ENCODE peak calls at places on chromosomes 6 and 20, in four cellular contexts. R, Z, Y and M are unnamed samples.

GRCh38 chr20:59153355-59153681 is 10.3 kb upstream of the ZNF831 start:
- DNase-seq in R (peak; percentile 28), Z (no peak), Y (no peak), M (peak; percentile 81)

GRCh38 chr6:20827798-20828197 is 293.5 kb downstream of the CDKAL1 start:
- DNase-seq in R (no peak), Z (no peak), Y (no peak), M (no peak)

GRCh38 chr6:170177383-170178265 is 113.3 kb downstream of the DLL1 start:
- DNase-seq in R (peak; percentile 49), Z (peak; percentile 76), Y (no peak), M (peak; percentile 71)

GRCh38 chr20:41428285-41428684 is 61.7 kb upstream of the EMILIN3 start:
- DNase-seq in R (no peak), Z (no peak), Y (no peak), M (no peak)

GRCh38 chr6:55069132-55069781 is 105.1 kb upstream of the HCRTR2 start:
- DNase-seq in R (peak; percentile 56), Z (no peak), Y (peak; percentile 66), M (no peak)

GRCh38 chr6:76615395-76615794 is 542.9 kb upstream of the IMPG1 start:
- DNase-seq in R (no peak), Z (no peak), Y (no peak), M (no peak)

GRCh38 chr6:32840604-32841246 is 2.2 kb upstream of the TAP2 start:
- DNase-seq in R (no peak), Z (no peak), Y (no peak), M (no peak)

GRCh38 chr6:11251553-11252358 is 19.3 kb upstream of the NEDD9 start:
- DNase-seq in R (peak; percentile 52), Z (no peak), Y (no peak), M (peak; percentile 90)

GRCh38 chr6:113529879-113530278 is 327.3 kb upstream of the MARCKS start:
- DNase-seq in R (no peak), Z (no peak), Y (no peak), M (no peak)

GRCh38 chr6:20969551-20969950 is 435.3 kb downstream of the CDKAL1 start:
- DNase-seq in R (no peak), Z (no peak), Y (no peak), M (no peak)

GRCh38 chr6:127462391-127462790 is 3.2 kb upstream of the KIAA0408 start:
- DNase-seq in R (no peak), Z (no peak), Y (peak; percentile 39), M (no peak)
- H3K27ac ChIP-seq in R (no peak overlapping the region), Z (no peak overlapping the region), Y (peak overlapping the region; percentile 12), M (peak overlapping the region; percentile 68)

DNA sequence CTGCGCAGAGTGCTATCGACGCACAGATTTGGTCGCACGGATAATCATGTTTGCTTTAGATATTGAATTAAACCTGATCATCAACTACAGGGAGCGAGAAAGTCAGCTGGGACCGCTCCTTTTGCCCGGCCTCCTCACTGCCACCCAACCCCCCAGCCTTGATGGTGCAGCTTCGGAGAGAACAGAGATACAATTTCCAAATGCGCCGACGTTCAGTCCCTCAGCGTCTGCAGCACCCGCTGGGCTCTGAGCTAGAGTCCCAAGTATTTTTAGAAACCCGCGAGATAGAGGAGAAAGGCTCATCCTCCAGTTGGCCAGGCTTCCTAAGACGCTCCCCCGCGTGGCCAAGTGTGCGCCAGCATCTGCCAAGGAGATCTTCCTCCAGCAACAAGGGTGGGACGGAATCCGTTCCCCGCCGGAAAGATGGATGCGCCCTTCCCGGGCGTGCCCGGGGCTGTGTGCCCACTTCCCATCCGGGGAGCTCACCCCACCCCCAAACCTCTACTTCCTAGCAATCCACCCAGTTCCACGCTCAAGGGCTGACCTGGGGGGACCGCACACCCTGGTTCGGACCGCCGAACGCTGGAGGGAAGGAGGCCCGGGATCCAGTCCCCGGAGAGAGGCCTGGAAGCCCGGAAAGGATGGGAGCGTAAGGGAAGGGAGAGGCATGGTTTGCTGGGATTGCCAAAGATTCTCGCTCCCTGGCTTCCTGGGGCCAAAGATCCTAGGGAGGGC is 4.1 kb downstream of the NKX2-2 start:
- DNase-seq in R (no peak), Z (no peak), Y (no peak), M (peak; percentile 56)
- TF ChIP-seq CTCF in R (no peak), Z (no peak), Y (peak; percentile 22), M (no peak)

GRCh38 chr20:7657569-7657968 is 282.7 kb downstream of the HAO1 start:
- DNase-seq in R (no peak), Z (no peak), Y (no peak), M (no peak)

GRCh38 chr20:7660165-7660564 is 280.1 kb downstream of the HAO1 start:
- DNase-seq in R (no peak), Z (no peak), Y (no peak), M (no peak)

GRCh38 chr20:7654231-7654630 is 286.0 kb downstream of the HAO1 start:
- DNase-seq in R (no peak), Z (no peak), Y (no peak), M (no peak)

GRCh38 chr20:7656662-7657061 is 283.6 kb downstream of the HAO1 start:
- DNase-seq in R (no peak), Z (no peak), Y (no peak), M (no peak)
- H3K4me3 ChIP-seq in R (no peak overlapping the region), Z (no peak overlapping the region), Y (no peak overlapping the region), M (no peak overlapping the region)

GRCh38 chr6:44053760-44054556 is 73.3 kb downstream of the MRPL14 start:
- DNase-seq in R (no peak), Z (peak; percentile 43), Y (peak; percentile 54), M (no peak)
- H3K27ac ChIP-seq in R (no peak overlapping the region), Z (peak overlapping the region; percentile 54), Y (peak overlapping the region; percentile 78), M (no peak overlapping the region)

GRCh38 chr6:29753309-29753644 is 30.0 kb downstream of the HLA-F start:
- DNase-seq in R (no peak), Z (no peak), Y (no peak), M (no peak)
- TF ChIP-seq CTCF in R (no peak), Z (no peak), Y (no peak), M (no peak)

GRCh38 chr6:15513131-15513771 is 149.6 kb downstream of the DTNBP1 start:
- DNase-seq in R (no peak), Z (peak; percentile 73), Y (no peak), M (no peak)
- H3K4me3 ChIP-seq in R (no peak overlapping the region), Z (no peak overlapping the region), Y (no peak overlapping the region), M (no peak overlapping the region)

GRCh38 chr6:52108128-52108527 is 20.7 kb upstream of the PKHD1 start:
- DNase-seq in R (no peak), Z (no peak), Y (no peak), M (no peak)
- H3K27ac ChIP-seq in R (no peak overlapping the region), Z (no peak overlapping the region), Y (no peak overlapping the region), M (no peak overlapping the region)

GRCh38 chr6:3753228-3753795 is 1.8 kb upstream of the PXDC1 start:
- DNase-seq in R (no peak), Z (no peak), Y (no peak), M (no peak)

GRCh38 chr6:3751019-3751729 is at the start of gene PXDC1:
- DNase-seq in R (no peak), Z (peak; percentile 86), Y (peak; percentile 38), M (no peak)

GRCh38 chr6:3750324-3751018 is 1.0 kb downstream of the PXDC1 start:
- DNase-seq in R (peak; percentile 76), Z (peak; percentile 92), Y (peak; percentile 36), M (peak; percentile 92)

GRCh38 chr6:3752538-3753227 is 1.2 kb upstream of the PXDC1 start:
- DNase-seq in R (no peak), Z (no peak), Y (no peak), M (no peak)

GRCh38 chr6:3751730-3752537 is 421 bp upstream of the PXDC1 start:
- DNase-seq in R (peak; percentile 81), Z (peak; percentile 94), Y (peak; percentile 92), M (peak; percentile 96)
- TF ChIP-seq CTCF in R (peak; percentile 34), Z (no peak), Y (peak; percentile 41), M (peak; percentile 27)

GRCh38 chr6:2900821-2901644 is 2.1 kb downstream of the SERPINB9 start:
- DNase-seq in R (no peak), Z (no peak), Y (no peak), M (no peak)
- H3K4me3 ChIP-seq in R (no peak overlapping the region), Z (peak overlapping the region; percentile 62), Y (no peak overlapping the region), M (peak overlapping the region; percentile 90)